ENCODE peak calls at places on chromosomes 6 and 20, in eight cellular contexts. One of them, this sample, is unnamed.

GRCh38 chr6:157488635-157489226 is 107.7 kb downstream of the ZDHHC14 start:
- DNase-seq in mammary epithelial cell: no peak
- DNase-seq in DND-41: no peak
- DNase-seq in GM23338: no peak
- DNase-seq in neural progenitor cell: peak; percentile 59
- DNase-seq in CD4-positive, alpha-beta memory T cell: no peak
- DNase-seq in testis: no peak
- DNase-seq in breast epithelium: no peak
- DNase-seq in this sample: no peak

GRCh38 chr20:45892049-45892816 is 1.1 kb downstream of the CTSA start:
- DNase-seq in DND-41: no peak
- DNase-seq in testis: peak; percentile 58
- DNase-seq in CD4-positive, alpha-beta memory T cell: no peak
- DNase-seq in breast epithelium: no peak
- DNase-seq in mammary epithelial cell: peak; percentile 24
- DNase-seq in GM23338: peak; percentile 21
- DNase-seq in neural progenitor cell: peak; percentile 24
- DNase-seq in this sample: no peak

GRCh38 chr20:9458075-9458818 is 56.1 kb upstream of the LAMP5 start:
- DNase-seq in mammary epithelial cell: peak; percentile 58
- DNase-seq in breast epithelium: no peak
- DNase-seq in neural progenitor cell: peak; percentile 68
- DNase-seq in DND-41: no peak
- DNase-seq in CD4-positive, alpha-beta memory T cell: no peak
- DNase-seq in GM23338: peak; percentile 86
- DNase-seq in testis: no peak
- DNase-seq in this sample: no peak

GRCh38 chr6:170590725-170591124 is 6.3 kb upstream of the PDCD2 start:
- DNase-seq in DND-41: no peak
- DNase-seq in testis: no peak
- DNase-seq in mammary epithelial cell: no peak
- DNase-seq in neural progenitor cell: no peak
- DNase-seq in breast epithelium: no peak
- DNase-seq in GM23338: no peak
- DNase-seq in CD4-positive, alpha-beta memory T cell: no peak
- DNase-seq in this sample: no peak

GRCh38 chr20:38640486-38640885 is 38.9 kb downstream of the ARHGAP40 start:
- DNase-seq in DND-41: no peak
- DNase-seq in GM23338: no peak
- DNase-seq in CD4-positive, alpha-beta memory T cell: no peak
- DNase-seq in testis: no peak
- DNase-seq in neural progenitor cell: peak; percentile 45
- DNase-seq in mammary epithelial cell: no peak
- DNase-seq in breast epithelium: no peak
- DNase-seq in this sample: no peak

GRCh38 chr6:169252805-169253189 is 849 bp downstream of the THBS2 start:
- DNase-seq in neural progenitor cell: peak; percentile 63
- DNase-seq in breast epithelium: no peak
- DNase-seq in CD4-positive, alpha-beta memory T cell: no peak
- DNase-seq in mammary epithelial cell: no peak
- DNase-seq in GM23338: peak; percentile 72
- DNase-seq in testis: no peak
- DNase-seq in DND-41: no peak
- DNase-seq in this sample: no peak

GRCh38 chr20:43916875-43917371 is 2.3 kb downstream of the TOX2 start:
- DNase-seq in GM23338: peak; percentile 25
- DNase-seq in breast epithelium: no peak
- DNase-seq in testis: peak; percentile 35
- DNase-seq in mammary epithelial cell: no peak
- DNase-seq in CD4-positive, alpha-beta memory T cell: no peak
- DNase-seq in neural progenitor cell: no peak
- DNase-seq in DND-41: no peak
- DNase-seq in this sample: no peak

GRCh38 chr6:14435291-14435690 is 317.7 kb downstream of the CD83 start:
- DNase-seq in testis: no peak
- DNase-seq in GM23338: no peak
- DNase-seq in DND-41: no peak
- DNase-seq in CD4-positive, alpha-beta memory T cell: no peak
- DNase-seq in mammary epithelial cell: no peak
- DNase-seq in breast epithelium: no peak
- DNase-seq in neural progenitor cell: no peak
- DNase-seq in this sample: no peak

GRCh38 chr6:20575125-20575524 is 40.9 kb downstream of the CDKAL1 start:
- DNase-seq in GM23338: no peak
- DNase-seq in mammary epithelial cell: no peak
- DNase-seq in testis: no peak
- DNase-seq in CD4-positive, alpha-beta memory T cell: no peak
- DNase-seq in neural progenitor cell: no peak
- DNase-seq in DND-41: no peak
- DNase-seq in breast epithelium: no peak
- DNase-seq in this sample: no peak

GRCh38 chr6:56771929-56772607 is 129.4 kb upstream of the DST start:
- DNase-seq in neural progenitor cell: no peak
- DNase-seq in DND-41: no peak
- DNase-seq in mammary epithelial cell: no peak
- DNase-seq in breast epithelium: no peak
- DNase-seq in GM23338: no peak
- DNase-seq in CD4-positive, alpha-beta memory T cell: no peak
- DNase-seq in testis: no peak
- DNase-seq in this sample: no peak

GRCh38 chr6:55841341-55841740 is 34.0 kb downstream of the BMP5 start:
- DNase-seq in GM23338: no peak
- DNase-seq in mammary epithelial cell: peak; percentile 11
- DNase-seq in DND-41: no peak
- DNase-seq in testis: no peak
- DNase-seq in neural progenitor cell: no peak
- DNase-seq in breast epithelium: no peak
- DNase-seq in CD4-positive, alpha-beta memory T cell: no peak
- DNase-seq in this sample: no peak

GRCh38 chr6:106547053-106547414 is 82.3 kb downstream of the RTN4IP1 start:
- DNase-seq in DND-41: no peak
- DNase-seq in mammary epithelial cell: no peak
- DNase-seq in CD4-positive, alpha-beta memory T cell: no peak
- DNase-seq in neural progenitor cell: no peak
- DNase-seq in testis: no peak
- DNase-seq in GM23338: no peak
- DNase-seq in breast epithelium: no peak
- DNase-seq in this sample: no peak

GRCh38 chr6:5190467-5190866 is 70.3 kb downstream of the LYRM4 start:
- DNase-seq in mammary epithelial cell: peak; percentile 90
- DNase-seq in testis: no peak
- DNase-seq in DND-41: no peak
- DNase-seq in CD4-positive, alpha-beta memory T cell: no peak
- DNase-seq in neural progenitor cell: no peak
- DNase-seq in GM23338: no peak
- DNase-seq in breast epithelium: no peak
- DNase-seq in this sample: no peak

GRCh38 chr6:124982669-124983068 is 20.4 kb downstream of the RNF217 start:
- DNase-seq in CD4-positive, alpha-beta memory T cell: no peak
- DNase-seq in DND-41: no peak
- DNase-seq in mammary epithelial cell: peak; percentile 38
- DNase-seq in testis: no peak
- DNase-seq in breast epithelium: no peak
- DNase-seq in neural progenitor cell: no peak
- DNase-seq in GM23338: no peak
- DNase-seq in this sample: no peak

GRCh38 chr6:11393713-11394627 is 143.6 kb upstream of the TMEM170B start:
- DNase-seq in DND-41: no peak
- DNase-seq in CD4-positive, alpha-beta memory T cell: no peak
- DNase-seq in GM23338: no peak
- DNase-seq in neural progenitor cell: peak; percentile 15
- DNase-seq in breast epithelium: peak; percentile 42
- DNase-seq in mammary epithelial cell: peak; percentile 26
- DNase-seq in testis: no peak
- DNase-seq in this sample: no peak

GRCh38 chr6:3278691-3279090 is 19.9 kb downstream of the PSMG4 start:
- DNase-seq in neural progenitor cell: no peak
- DNase-seq in GM23338: no peak
- DNase-seq in DND-41: no peak
- DNase-seq in testis: no peak
- DNase-seq in CD4-positive, alpha-beta memory T cell: no peak
- DNase-seq in mammary epithelial cell: no peak
- DNase-seq in breast epithelium: no peak
- DNase-seq in this sample: no peak

DNA sequence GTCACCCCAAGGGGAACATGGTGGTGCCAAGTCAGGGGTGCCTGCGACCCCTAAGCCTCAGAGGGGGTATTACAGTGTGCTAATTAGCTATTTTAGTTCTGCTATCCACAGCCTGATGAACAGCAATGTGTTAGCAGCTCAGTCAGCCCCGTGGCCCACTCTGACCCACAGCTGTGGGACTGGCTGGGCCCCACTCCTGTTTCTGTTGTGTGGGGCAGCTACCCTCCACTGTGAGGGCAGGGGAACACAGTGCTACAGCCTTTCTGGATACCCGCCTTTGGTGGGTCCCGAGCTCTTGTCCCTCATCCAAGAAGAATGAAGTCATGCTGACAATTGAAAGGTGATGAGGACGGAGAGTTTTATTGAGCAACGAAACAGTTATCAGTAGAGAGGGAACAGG is 152.5 kb upstream of the GGTLC1 start:
- DNase-seq in mammary epithelial cell: no peak
- DNase-seq in DND-41: no peak
- DNase-seq in breast epithelium: no peak
- DNase-seq in neural progenitor cell: no peak
- DNase-seq in GM23338: no peak
- DNase-seq in testis: no peak
- DNase-seq in CD4-positive, alpha-beta memory T cell: no peak
- DNase-seq in this sample: no peak
- H3K4me1 ChIP-seq in mammary epithelial cell: no peaks in the 10 kb centered on the region
- H3K4me1 ChIP-seq in DND-41: no peaks in the 10 kb centered on the region
- H3K4me1 ChIP-seq in breast epithelium: no peaks in the 10 kb centered on the region
- H3K4me1 ChIP-seq in neural progenitor cell: no peaks in the 10 kb centered on the region
- H3K4me1 ChIP-seq in GM23338: no peaks in the 10 kb centered on the region
- H3K4me1 ChIP-seq in testis: no peaks in the 10 kb centered on the region
- H3K4me1 ChIP-seq in CD4-positive, alpha-beta memory T cell: no peaks in the 10 kb centered on the region
- H3K4me1 ChIP-seq in this sample: no peaks in the 10 kb centered on the region

DNA sequence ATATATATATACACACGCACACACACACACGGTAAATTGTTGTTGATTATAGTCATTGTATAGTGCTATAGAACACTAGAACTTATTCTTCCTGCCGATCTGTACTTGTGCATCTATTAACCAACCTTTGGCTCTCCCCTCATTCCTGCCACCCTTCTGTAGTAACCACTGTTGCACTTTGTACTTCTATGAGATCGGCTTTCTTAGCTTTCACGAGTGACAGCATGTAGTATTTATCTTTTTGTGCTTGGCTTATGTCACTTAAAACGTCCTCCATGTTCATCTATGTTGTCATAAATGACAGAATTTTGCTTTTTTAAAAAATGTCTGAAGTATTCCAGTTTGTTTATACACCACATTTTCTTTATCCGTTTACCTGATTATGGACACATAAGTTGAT is 20.9 kb upstream of the DYNLRB1 start:
- DNase-seq in GM23338: no peak
- DNase-seq in breast epithelium: no peak
- DNase-seq in testis: no peak
- DNase-seq in neural progenitor cell: no peak
- DNase-seq in DND-41: no peak
- DNase-seq in CD4-positive, alpha-beta memory T cell: no peak
- DNase-seq in mammary epithelial cell: no peak
- DNase-seq in this sample: no peak
- H3K36me3 ChIP-seq in GM23338: peaks cover 14% of the 10 kb centered on the region
- H3K36me3 ChIP-seq in breast epithelium: no peaks in the 10 kb centered on the region
- H3K36me3 ChIP-seq in testis: no peaks in the 10 kb centered on the region
- H3K36me3 ChIP-seq in neural progenitor cell: peaks cover 20% of the 10 kb centered on the region
- H3K36me3 ChIP-seq in DND-41: peaks cover 89% of the 10 kb centered on the region
- H3K36me3 ChIP-seq in CD4-positive, alpha-beta memory T cell: peaks cover 18% of the 10 kb centered on the region
- H3K36me3 ChIP-seq in mammary epithelial cell: peaks cover 60% of the 10 kb centered on the region
- H3K36me3 ChIP-seq in this sample: peaks cover 30% of the 10 kb centered on the region

DNA sequence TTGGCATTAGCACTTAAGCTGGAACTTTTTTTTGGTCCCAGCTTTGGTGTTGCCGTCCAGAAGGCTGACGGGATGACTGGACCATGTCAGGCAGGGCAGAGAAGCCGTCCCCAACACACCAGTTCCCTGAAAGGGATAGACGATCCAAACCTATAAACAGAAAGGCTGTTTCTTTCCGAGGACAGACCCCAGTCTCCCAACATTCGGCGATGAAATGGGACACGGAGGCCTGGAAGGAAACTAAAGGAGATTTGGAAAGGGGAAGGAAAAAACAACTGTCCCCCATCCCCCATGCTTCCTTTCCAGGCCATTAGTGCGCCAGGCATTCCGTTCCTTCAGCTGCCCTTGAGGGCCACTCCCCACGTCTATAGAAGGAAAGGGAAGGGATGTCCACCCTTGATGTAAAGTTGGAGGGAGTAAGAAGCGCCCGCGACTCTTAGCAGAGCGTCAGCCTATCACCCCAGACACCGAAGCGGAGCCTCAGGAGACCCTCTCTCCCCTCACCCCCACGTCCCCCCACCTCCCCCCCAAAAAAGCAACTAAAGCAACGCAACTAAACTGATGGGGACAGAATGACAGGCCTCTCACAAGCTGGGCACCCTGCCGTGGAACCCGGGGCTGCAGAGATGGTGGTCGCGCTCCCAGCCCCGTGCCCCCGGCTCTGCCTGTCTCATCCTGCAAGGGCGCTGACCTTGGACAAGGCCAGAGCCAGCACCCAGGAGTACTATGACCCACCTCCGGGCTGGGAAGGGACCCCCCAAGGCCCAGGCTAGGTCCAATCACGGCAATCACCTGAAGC is 638 bp downstream of the BLCAP start:
- DNase-seq in mammary epithelial cell: peak; percentile 29
- DNase-seq in GM23338: peak; percentile 63
- DNase-seq in testis: peak; percentile 33
- DNase-seq in CD4-positive, alpha-beta memory T cell: peak; percentile 40
- DNase-seq in breast epithelium: peak; percentile 26
- DNase-seq in DND-41: no peak
- DNase-seq in neural progenitor cell: peak; percentile 52
- DNase-seq in this sample: no peak
- H3K4me1 ChIP-seq in mammary epithelial cell: peaks cover 44% of the 10 kb centered on the region
- H3K4me1 ChIP-seq in GM23338: peaks cover 35% of the 10 kb centered on the region
- H3K4me1 ChIP-seq in testis: peaks cover 20% of the 10 kb centered on the region
- H3K4me1 ChIP-seq in CD4-positive, alpha-beta memory T cell: peaks cover 37% of the 10 kb centered on the region
- H3K4me1 ChIP-seq in breast epithelium: peaks cover 9% of the 10 kb centered on the region
- H3K4me1 ChIP-seq in DND-41: peaks cover 39% of the 10 kb centered on the region
- H3K4me1 ChIP-seq in neural progenitor cell: peaks cover 17% of the 10 kb centered on the region
- H3K4me1 ChIP-seq in this sample: peaks cover 34% of the 10 kb centered on the region

DNA sequence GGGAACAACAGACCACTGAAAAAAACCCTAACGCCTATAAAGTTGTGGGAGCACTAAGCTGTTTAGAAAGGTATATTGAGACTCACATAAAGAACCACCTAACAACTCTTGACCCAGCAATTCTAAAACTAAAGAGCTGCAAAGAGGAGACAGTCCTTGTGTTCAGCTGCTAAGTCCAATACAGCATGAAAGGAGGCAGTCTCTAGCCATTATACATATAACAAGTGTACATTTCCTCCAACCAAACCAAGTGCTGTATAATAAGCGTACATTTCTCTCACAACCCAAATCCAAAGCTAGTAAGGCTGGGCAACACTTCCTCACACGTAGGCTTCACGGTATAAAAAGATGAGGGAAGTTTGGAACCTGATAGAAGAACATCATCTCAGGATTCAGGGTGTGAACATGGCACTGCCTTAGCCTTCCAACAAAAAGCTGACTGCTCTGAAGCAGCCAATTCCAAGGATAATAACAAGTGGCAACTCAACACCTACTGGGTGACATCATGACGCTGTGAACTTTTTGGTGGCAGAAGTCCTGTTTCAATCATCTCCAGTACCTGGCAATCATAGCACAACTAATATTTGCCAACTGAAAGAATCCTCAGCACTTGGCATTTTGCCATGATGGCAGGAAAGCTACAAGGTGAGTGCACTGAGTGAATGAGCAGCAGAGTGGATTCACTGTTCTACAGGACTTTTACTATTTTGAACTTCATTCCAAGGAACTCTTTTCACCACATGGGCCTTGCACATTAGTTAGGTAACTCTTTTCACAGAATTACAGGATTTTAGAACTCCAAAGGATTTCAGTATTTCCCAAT is 16.6 kb downstream of the TBC1D20 start:
- DNase-seq in neural progenitor cell: no peak
- DNase-seq in GM23338: no peak
- DNase-seq in CD4-positive, alpha-beta memory T cell: no peak
- DNase-seq in breast epithelium: no peak
- DNase-seq in testis: no peak
- DNase-seq in DND-41: no peak
- DNase-seq in mammary epithelial cell: no peak
- DNase-seq in this sample: no peak
- H3K36me3 ChIP-seq in neural progenitor cell: no peaks in the 10 kb centered on the region
- H3K36me3 ChIP-seq in GM23338: peaks cover 22% of the 10 kb centered on the region
- H3K36me3 ChIP-seq in CD4-positive, alpha-beta memory T cell: peaks cover 23% of the 10 kb centered on the region
- H3K36me3 ChIP-seq in breast epithelium: no peaks in the 10 kb centered on the region
- H3K36me3 ChIP-seq in testis: no peaks in the 10 kb centered on the region
- H3K36me3 ChIP-seq in DND-41: peaks cover 70% of the 10 kb centered on the region
- H3K36me3 ChIP-seq in mammary epithelial cell: peaks cover 16% of the 10 kb centered on the region
- H3K36me3 ChIP-seq in this sample: peaks cover 14% of the 10 kb centered on the region